ENCODE peak calls at places on chromosomes 16 and 17, in nine cellular contexts. I is glutamatergic neuron; W is ACHN; J is activated CD4-positive, alpha-beta T cell treated with anti-CD3 and anti-CD28 coated beads, Interleukin-2, amount 50 U/mL, for 48 hours; H is transverse colon; O is stimulated activated naive CD8-positive, alpha-beta T cell treated with anti-CD3 and anti-CD28 coated beads, Interleukin-15, Interleukin-2, amounts not matched to agents 100 U/mL and 50 U/mL, for 24 hours; T is GM12878; M is tibial artery; D is NCI-H69. R is an unnamed sample.

GRCh38 chr17:83036193-83036592 is 43.2 kb upstream of the METRNL start:
- DNase-seq in M (no peak), D (no peak), H (no peak), T (no peak), O (no peak), W (no peak), I (no peak), J (no peak), R (no peak)

GRCh38 chr16:3594316-3595109 is 16.9 kb downstream of the SLX4 start:
- DNase-seq in H (no peak), T (no peak), O (no peak), J (no peak), I (no peak), D (no peak), M (no peak), W (no peak), R (no peak)

GRCh38 chr17:75174996-75175395 is 7.8 kb downstream of the SUMO2 start:
- DNase-seq in H (no peak), W (no peak), J (no peak), I (no peak), D (no peak), M (no peak), O (no peak), T (no peak), R (no peak)

GRCh38 chr17:42276359-42276608 is at the start of gene STAT5B:
- DNase-seq in J (peak), O (peak), T (no peak), H (peak), D (peak), W (peak), M (peak), I (peak), R (no peak)

GRCh38 chr16:65062736-65063583 is 58.9 kb downstream of the CDH11 start:
- DNase-seq in J (no peak), M (no peak), O (no peak), H (no peak), T (no peak), D (no peak), W (no peak), I (no peak), R (no peak)

GRCh38 chr16:56600398-56600999 is 7.9 kb upstream of the MT2A start:
- DNase-seq in J (peak), M (peak), O (peak), I (no peak), T (no peak), W (peak), H (no peak), D (peak), R (no peak)

GRCh38 chr17:57803026-57803425 is 46.8 kb downstream of the MRPS23 start:
- DNase-seq in D (peak), T (no peak), M (no peak), J (no peak), W (no peak), I (no peak), O (no peak), H (no peak), R (no peak)

GRCh38 chr16:86129541-86129940 is 230.6 kb downstream of the IRF8 start:
- DNase-seq in M (no peak), T (no peak), W (no peak), J (no peak), O (no peak), H (no peak), I (no peak), D (no peak), R (no peak)

GRCh38 chr17:38416840-38417209 is 11.4 kb upstream of the ARHGAP23 start:
- DNase-seq in D (peak), T (no peak), W (no peak), M (no peak), J (no peak), H (no peak), I (no peak), O (no peak), R (no peak)

GRCh38 chr16:3012246-3012645 is 477 bp upstream of the CLDN9 start:
- DNase-seq in T (no peak), H (no peak), D (peak), O (no peak), M (no peak), J (no peak), W (no peak), I (peak), R (no peak)

GRCh38 chr16:13307255-13307654 is 405.9 kb downstream of the SHISA9 start:
- DNase-seq in M (no peak), W (peak), J (no peak), H (no peak), D (no peak), T (no peak), I (no peak), O (no peak), R (peak)

GRCh38 chr16:66790130-66790733 is 11.2 kb downstream of the TERB1 start:
- DNase-seq in J (no peak), D (no peak), I (no peak), W (no peak), O (no peak), M (no peak), H (no peak), T (no peak), R (no peak)

GRCh38 chr17:9549215-9549614 is 26.4 kb downstream of the STX8 start:
- DNase-seq in T (no peak), J (no peak), O (no peak), W (no peak), I (no peak), M (no peak), D (no peak), H (no peak), R (no peak)

GRCh38 chr16:471353-472198 is 46.1 kb downstream of the RAB11FIP3 start:
- DNase-seq in I (no peak), J (no peak), D (no peak), T (no peak), H (no peak), O (no peak), M (no peak), W (peak), R (no peak)

GRCh38 chr16:53417011-53417410 is 17.3 kb upstream of the RBL2 start:
- DNase-seq in J (no peak), O (no peak), H (no peak), T (no peak), I (no peak), W (no peak), M (no peak), D (no peak), R (no peak)

GRCh38 chr17:1275962-1276736 is 3.3 kb upstream of the TRARG1 start:
- DNase-seq in W (peak), D (peak), M (peak), J (peak), I (peak), H (peak), O (peak), T (no peak), R (no peak)

GRCh38 chr17:43389022-43389947 is 9.5 kb upstream of the ARL4D start:
- DNase-seq in T (no peak), O (peak), J (peak), H (peak), W (peak), D (peak), M (peak), I (peak), R (no peak)

GRCh38 chr17:29625037-29625750 is 2.5 kb upstream of the CORO6 start:
- DNase-seq in M (no peak), I (no peak), H (no peak), D (peak), W (peak), O (no peak), J (no peak), T (no peak), R (no peak)

GRCh38 chr17:77436058-77436442 is 295.3 kb downstream of the SEC14L1 start:
- DNase-seq in D (no peak), O (peak), M (no peak), T (no peak), I (peak), J (peak), W (no peak), H (no peak), R (no peak)